ENCODE peak calls at places on chromosomes 16 and 17, in six cellular contexts. F, X, J, E, U and K are unnamed samples.

GRCh38 chr17:63842540-63843386 is at the start of gene SMARCD2:
- DNase-seq in F (peak), X (peak), J (peak), E (peak), U (peak), K (peak)

GRCh38 chr17:1629647-1630310 is 1.1 kb upstream of the SLC43A2 start:
- DNase-seq in F (no peak), X (no peak), J (no peak), E (peak), U (peak), K (peak)

GRCh38 chr16:22123146-22123545 is 30.8 kb downstream of the VWA3A start:
- DNase-seq in F (no peak), X (no peak), J (no peak), E (no peak), U (no peak), K (no peak)

GRCh38 chr16:10920726-10921427 is 21.4 kb downstream of the DEXI start:
- DNase-seq in F (no peak), X (no peak), J (no peak), E (no peak), U (peak), K (no peak)

GRCh38 chr17:78539771-78540170 is 37.4 kb downstream of the DNAH17 start:
- DNase-seq in F (no peak), X (no peak), J (no peak), E (no peak), U (no peak), K (no peak)

GRCh38 chr17:64694207-64694606 is 32.1 kb upstream of the SMURF2 start:
- DNase-seq in F (no peak), X (no peak), J (no peak), E (peak), U (peak), K (peak)

GRCh38 chr17:49223517-49224197 is 6.9 kb downstream of the PHOSPHO1 start:
- DNase-seq in F (no peak), X (peak), J (no peak), E (no peak), U (no peak), K (peak)

GRCh38 chr17:48296453-48296852 is 133.6 kb downstream of the SKAP1 start:
- DNase-seq in F (no peak), X (no peak), J (no peak), E (no peak), U (no peak), K (no peak)

GRCh38 chr16:87560428-87561199 is 41.7 kb upstream of the JPH3 start:
- DNase-seq in F (no peak), X (no peak), J (no peak), E (peak), U (no peak), K (peak)

GRCh38 chr16:79892278-79892677 is 291.7 kb upstream of the MAF start:
- DNase-seq in F (no peak), X (no peak), J (no peak), E (no peak), U (no peak), K (no peak)

GRCh38 chr16:66026211-66026610 is 340.3 kb upstream of the CDH5 start:
- DNase-seq in F (no peak), X (no peak), J (no peak), E (peak), U (peak), K (no peak)

GRCh38 chr16:2822158-2822495 is 5.1 kb downstream of the PRSS21 start:
- DNase-seq in F (no peak), X (no peak), J (no peak), E (no peak), U (no peak), K (no peak)